ENCODE peak calls at places on chromosomes 6 and 20, in seven cellular contexts. I, V, P, Q, A, X and G are unnamed samples. For H3K27me3, the result is how much of the 10 kb centered on the place peaks cover.

GRCh38 chr6:90184334-90185298 is 112.0 kb downstream of the BACH2 start:
- DNase-seq in P (no peak), X (peak), V (no peak), A (peak), I (no peak), Q (peak), G (no peak)

GRCh38 chr20:1199981-1200380 is 3.3 kb upstream of the C20orf202 start:
- DNase-seq in A (no peak), I (no peak), Q (no peak), P (no peak), V (no peak), X (no peak), G (no peak)

GRCh38 chr6:43973351-43973750 is 153.9 kb downstream of the MRPL14 start:
- DNase-seq in A (peak), Q (peak), P (no peak), X (no peak), V (no peak), I (no peak), G (no peak)

GRCh38 chr6:138129190-138129589 is 22.0 kb upstream of the PERP start:
- DNase-seq in I (no peak), P (peak), V (no peak), A (no peak), Q (no peak), X (no peak), G (no peak)

GRCh38 chr6:169556758-169557505 is 144.9 kb downstream of the WDR27 start:
- DNase-seq in I (no peak), P (no peak), X (no peak), V (no peak), A (no peak), Q (no peak), G (peak)

GRCh38 chr6:98463038-98463437 is 371.3 kb upstream of the POU3F2 start:
- DNase-seq in A (no peak), V (no peak), P (no peak), I (no peak), X (no peak), Q (no peak), G (no peak)

GRCh38 chr6:22036267-22036666 is 260.6 kb downstream of the PRL start:
- DNase-seq in I (no peak), X (peak), P (peak), Q (no peak), V (no peak), A (peak), G (peak)

GRCh38 chr20:17857639-17858449 is 110.8 kb downstream of the SNX5 start:
- DNase-seq in I (no peak), P (no peak), Q (no peak), V (no peak), A (peak), X (no peak), G (no peak)

GRCh38 chr20:56422131-56422823 is 10.2 kb downstream of the CASS4 start:
- DNase-seq in Q (no peak), P (no peak), I (no peak), A (peak), V (no peak), X (peak), G (no peak)

GRCh38 chr20:13995086-13995665 is at the start of gene MACROD2:
- DNase-seq in A (peak), X (peak), V (peak), I (peak), P (peak), Q (peak), G (peak)

GRCh38 chr6:147067184-147067583 is 137.0 kb upstream of the STXBP5 start:
- DNase-seq in X (no peak), P (no peak), Q (no peak), V (no peak), A (no peak), I (no peak), G (no peak)

GRCh38 chr20:47191074-47191673 is 165.3 kb downstream of the ZMYND8 start:
- DNase-seq in X (peak), A (peak), I (no peak), Q (no peak), V (no peak), P (no peak), G (no peak)

GRCh38 chr6:21931641-21932335 is 338.2 kb downstream of the SOX4 start:
- DNase-seq in I (no peak), Q (no peak), X (peak), A (peak), V (no peak), P (no peak), G (no peak)

GRCh38 chr6:155472886-155473285 is 17.2 kb upstream of the NOX3 start:
- DNase-seq in P (no peak), Q (no peak), V (no peak), X (peak), A (no peak), I (no peak), G (no peak)

GRCh38 chr6:147716434-147716833 is 207.9 kb downstream of the SAMD5 start:
- DNase-seq in A (no peak), I (no peak), X (no peak), Q (no peak), P (no peak), V (no peak), G (no peak)

GRCh38 chr6:107152633-107153032 is 37.3 kb upstream of the BEND3 start:
- DNase-seq in Q (no peak), V (no peak), P (no peak), A (no peak), I (no peak), X (no peak), G (no peak)

GRCh38 chr6:85747654-85748053 is 105.0 kb upstream of the SYNCRIP start:
- DNase-seq in X (peak), P (no peak), V (no peak), I (no peak), A (peak), Q (no peak), G (no peak)

GRCh38 chr6:154842828-154843227 is 109.6 kb downstream of the SCAF8 start:
- DNase-seq in P (no peak), I (no peak), X (no peak), A (no peak), V (no peak), Q (no peak), G (no peak)

GRCh38 chr20:46117704-46118467 is at the start of gene CD40:
- DNase-seq in X (peak), Q (peak), P (peak), I (peak), A (peak), V (peak), G (peak)

GRCh38 chr20:577167-577791 is 32.8 kb downstream of the TCF15 start:
- DNase-seq in A (peak), Q (no peak), P (peak), V (no peak), I (no peak), X (no peak), G (no peak)

GRCh38 chr6:54860739-54861138 is 14.2 kb downstream of the FAM83B start:
- DNase-seq in I (no peak), V (no peak), X (peak), A (peak), Q (no peak), P (no peak), G (no peak)

GRCh38 chr6:170011233-170012142 is 260.1 kb downstream of the ERMARD start:
- DNase-seq in Q (no peak), V (peak), P (no peak), A (no peak), I (no peak), X (no peak), G (no peak)

GRCh38 chr20:61424628-61425420 is 172.8 kb downstream of the CDH4 start:
- DNase-seq in X (no peak), I (no peak), V (no peak), P (no peak), Q (no peak), A (no peak), G (no peak)

GRCh38 chr20:59589051-59589450 is 15.3 kb upstream of the PHACTR3 start:
- DNase-seq in I (peak), A (no peak), V (peak), P (no peak), Q (no peak), X (no peak), G (no peak)

GRCh38 chr6:17886891-17887290 is 100.5 kb downstream of the KIF13A start:
- DNase-seq in P (no peak), V (no peak), Q (no peak), I (no peak), X (peak), A (no peak), G (no peak)

GRCh38 chr20:20860078-20860806 is 147.8 kb upstream of the RALGAPA2 start:
- DNase-seq in A (peak), V (peak), Q (peak), I (peak), P (peak), X (peak), G (peak)

GRCh38 chr20:6142348-6142993 is 19.6 kb upstream of the FERMT1 start:
- DNase-seq in X (peak), Q (peak), I (no peak), P (peak), A (peak), V (no peak), G (peak)

DNA sequence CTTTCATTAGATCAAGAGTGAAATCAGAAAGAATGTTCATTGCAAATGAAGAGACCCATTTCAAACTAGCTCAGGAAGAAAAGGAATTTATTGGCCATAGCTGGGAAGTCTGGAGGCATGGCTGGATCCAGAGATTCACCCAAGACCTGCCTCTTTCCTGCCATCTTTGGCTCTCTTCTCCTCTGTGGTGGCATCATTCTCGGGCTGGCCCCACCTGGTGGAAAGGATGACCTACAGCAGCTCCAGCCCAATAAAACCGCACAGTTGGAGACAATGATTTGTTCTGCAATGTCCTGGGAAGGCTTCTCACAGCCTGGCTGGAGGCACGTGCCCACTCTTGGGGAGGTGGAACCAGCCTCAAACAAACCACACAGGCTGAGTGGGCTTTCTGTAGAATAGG is 18.1 kb upstream of the FERMT1 start:
- DNase-seq in X (no peak), P (peak), Q (no peak), V (no peak), A (no peak), I (no peak), G (no peak)
- TF ChIP-seq CTCF in X (no peak), P (peak), Q (no peak), V (no peak), A (peak), I (no peak), G (peak)

DNA sequence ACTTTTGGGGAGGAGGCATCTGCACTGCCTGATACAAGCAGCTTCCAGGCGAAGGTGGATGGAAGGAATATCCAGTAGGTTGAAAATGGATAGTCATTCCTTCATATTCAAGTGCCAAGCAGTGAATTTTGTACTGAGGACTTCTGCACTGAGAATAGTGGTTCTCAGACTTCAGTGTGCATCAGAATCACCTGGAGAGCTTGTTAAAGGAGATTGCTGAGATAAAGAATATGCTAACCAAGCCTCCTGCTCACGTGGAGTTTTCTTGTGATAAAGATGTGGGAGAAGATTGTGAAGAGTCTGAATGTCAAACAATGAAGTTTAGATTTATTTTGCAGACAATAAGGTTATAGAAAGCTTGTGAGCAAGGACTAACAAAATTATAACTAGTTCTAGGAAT is 97.8 kb downstream of the HFE start:
- DNase-seq in I (no peak), V (no peak), X (no peak), Q (no peak), A (no peak), P (no peak), G (no peak)
- H3K4me3 ChIP-seq in I (no peak), V (no peak), X (no peak), Q (no peak), A (no peak), P (peak), G (no peak)

DNA sequence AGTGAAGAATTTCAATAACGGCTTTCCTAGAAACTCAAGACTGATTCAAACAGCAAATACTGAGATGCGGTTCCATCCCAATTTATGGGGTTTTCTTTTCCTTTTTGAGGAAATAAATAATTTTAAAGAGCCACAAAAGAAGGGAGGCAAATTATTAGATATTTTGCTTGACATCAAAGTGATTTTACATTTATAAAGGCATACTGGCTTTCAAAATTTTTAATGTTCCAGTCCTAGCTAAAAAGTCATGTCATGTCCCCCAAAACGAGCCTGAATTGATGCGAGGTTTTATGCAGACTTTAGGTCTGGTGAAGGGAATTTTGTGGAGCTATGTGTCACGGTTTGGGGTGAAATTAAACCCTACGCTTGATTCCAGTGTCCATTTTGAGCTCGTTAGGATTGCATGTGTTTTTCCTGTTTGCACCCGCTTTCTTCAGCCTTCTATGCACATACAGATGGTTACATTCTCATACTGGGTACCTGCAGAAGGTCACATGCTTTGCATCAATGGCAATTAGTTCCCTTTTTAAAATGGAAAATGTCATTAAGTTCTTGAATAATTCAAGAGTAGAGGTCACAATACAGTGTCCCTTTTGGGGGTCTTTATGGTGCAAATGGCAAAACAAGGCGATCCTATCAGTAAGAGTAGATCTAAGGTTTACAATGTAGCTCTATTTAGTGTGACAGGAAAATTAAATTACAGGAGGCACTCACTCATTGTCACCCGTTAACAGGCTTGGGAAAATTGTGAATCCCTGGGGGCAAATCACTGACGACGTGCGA is 17.3 kb downstream of the FOXA2 start:
- DNase-seq in I (no peak), V (no peak), X (no peak), A (no peak), Q (no peak), P (no peak), G (no peak)
- H3K27me3 ChIP-seq in I (half or more), V (half or more), X (under half), A (under half), Q (under half), P (half or more), G (under half)

DNA sequence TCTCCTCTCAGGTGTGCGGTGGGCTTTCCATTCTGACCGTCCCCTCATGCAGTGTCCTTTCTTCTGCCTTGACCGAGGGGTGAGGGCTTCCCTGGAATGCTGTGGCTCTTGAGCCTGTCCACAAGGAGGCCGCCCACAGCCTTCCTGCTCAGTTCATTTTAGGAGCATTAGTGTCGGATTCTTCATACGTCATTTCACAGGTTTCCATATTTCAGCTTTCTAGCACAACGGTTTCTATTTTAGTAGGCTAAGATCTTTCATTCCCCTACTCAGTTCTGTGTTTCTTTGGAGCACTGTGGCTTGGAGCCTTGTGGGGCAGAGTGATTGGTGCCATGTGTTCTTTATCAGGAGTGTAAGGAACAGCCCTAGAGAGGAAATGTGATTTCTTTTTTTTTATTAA is 5.5 kb downstream of the PPP1R3G start:
- DNase-seq in I (no peak), P (no peak), Q (no peak), A (no peak), V (no peak), X (peak), G (no peak)
- TF ChIP-seq CTCF in I (no peak), P (no peak), Q (no peak), A (no peak), V (no peak), X (no peak), G (no peak)

DNA sequence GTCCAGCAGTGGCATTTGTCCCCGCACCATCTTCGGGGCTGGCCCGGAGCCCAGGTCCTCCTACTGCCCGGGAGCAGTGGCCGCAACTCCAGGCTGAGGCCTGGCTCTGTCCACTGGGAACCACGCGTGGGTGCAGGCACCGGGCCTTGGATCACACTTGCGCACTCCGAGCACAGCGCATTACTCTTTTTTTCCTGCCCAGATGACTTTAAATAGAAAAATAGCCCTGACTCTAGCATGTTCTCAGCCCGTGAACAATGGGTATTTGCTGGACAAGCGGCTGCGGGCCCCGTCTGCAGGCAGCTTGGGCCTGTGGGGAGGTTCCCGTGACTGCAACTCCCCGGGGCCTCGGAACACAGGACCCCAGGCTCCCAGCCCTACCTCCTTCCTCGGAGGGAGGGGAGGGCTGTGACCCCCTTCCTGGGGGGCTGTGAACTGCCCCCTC is 162.2 kb downstream of the TBXT start:
- DNase-seq in A (no peak), X (peak), Q (no peak), I (no peak), P (peak), V (peak), G (no peak)
- H3K4me3 ChIP-seq in A (no peak), X (peak), Q (peak), I (no peak), P (peak), V (peak), G (no peak)

GRCh38 chr6:68194846-68195478 is 440.1 kb upstream of the ADGRB3 start:
- DNase-seq in V (no peak), A (no peak), P (no peak), Q (no peak), X (no peak), I (peak), G (no peak)
- H3K27me3 ChIP-seq in V (under half), A (under half), P (under half), Q (under half), X (under half), I (under half), G (under half)